ENCODE peak calls at places on chromosome 17, in ten cellular contexts. One of them, this sample, is unnamed.

GRCh38 chr17:65265276-65265675 is 128.1 kb downstream of the RGS9 start:
- DNase-seq in Ammon's horn: no peak
- DNase-seq in tibial artery: no peak
- DNase-seq in AG20443: no peak
- DNase-seq in mesothelial cell of epicardium: no peak
- DNase-seq in A549: no peak
- DNase-seq in left ventricle myocardium inferior: no peak
- DNase-seq in sciatic nerve: no peak
- DNase-seq in GM06990: no peak
- DNase-seq in stimulated activated CD8-positive, alpha-beta memory T cell treated with anti-CD3 and anti-CD28 coated beads, Interleukin-12 subunit alpha, Interleukin-12 subunit beta, amount 100 ng/mL, for 4 hours: no peak
- DNase-seq in this sample: no peak

GRCh38 chr17:18228176-18228682 is 2.8 kb downstream of the LLGL1 start:
- DNase-seq in left ventricle myocardium inferior: no peak
- DNase-seq in sciatic nerve: no peak
- DNase-seq in mesothelial cell of epicardium: no peak
- DNase-seq in Ammon's horn: no peak
- DNase-seq in A549: no peak
- DNase-seq in tibial artery: no peak
- DNase-seq in stimulated activated CD8-positive, alpha-beta memory T cell treated with anti-CD3 and anti-CD28 coated beads, Interleukin-12 subunit alpha, Interleukin-12 subunit beta, amount 100 ng/mL, for 4 hours: no peak
- DNase-seq in AG20443: no peak
- DNase-seq in GM06990: no peak
- DNase-seq in this sample: no peak

GRCh38 chr17:79033741-79034501 is 10.0 kb downstream of the C1QTNF1 start:
- DNase-seq in sciatic nerve: peak; percentile 72
- DNase-seq in left ventricle myocardium inferior: peak; percentile 72
- DNase-seq in AG20443: no peak
- DNase-seq in mesothelial cell of epicardium: no peak
- DNase-seq in stimulated activated CD8-positive, alpha-beta memory T cell treated with anti-CD3 and anti-CD28 coated beads, Interleukin-12 subunit alpha, Interleukin-12 subunit beta, amount 100 ng/mL, for 4 hours: no peak
- DNase-seq in GM06990: no peak
- DNase-seq in A549: no peak
- DNase-seq in Ammon's horn: peak; percentile 84
- DNase-seq in tibial artery: peak; percentile 78
- DNase-seq in this sample: peak; percentile 73

GRCh38 chr17:62680541-62681052 is 53.1 kb downstream of the MRC2 start:
- DNase-seq in Ammon's horn: peak; percentile 65
- DNase-seq in mesothelial cell of epicardium: no peak
- DNase-seq in GM06990: no peak
- DNase-seq in tibial artery: no peak
- DNase-seq in AG20443: no peak
- DNase-seq in left ventricle myocardium inferior: no peak
- DNase-seq in sciatic nerve: peak; percentile 64
- DNase-seq in stimulated activated CD8-positive, alpha-beta memory T cell treated with anti-CD3 and anti-CD28 coated beads, Interleukin-12 subunit alpha, Interleukin-12 subunit beta, amount 100 ng/mL, for 4 hours: no peak
- DNase-seq in A549: no peak
- DNase-seq in this sample: peak; percentile 76

GRCh38 chr17:50840311-50840851 is 5.0 kb downstream of the WFIKKN2 start:
- DNase-seq in GM06990: no peak
- DNase-seq in sciatic nerve: no peak
- DNase-seq in left ventricle myocardium inferior: no peak
- DNase-seq in Ammon's horn: no peak
- DNase-seq in A549: no peak
- DNase-seq in tibial artery: peak; percentile 50
- DNase-seq in mesothelial cell of epicardium: no peak
- DNase-seq in stimulated activated CD8-positive, alpha-beta memory T cell treated with anti-CD3 and anti-CD28 coated beads, Interleukin-12 subunit alpha, Interleukin-12 subunit beta, amount 100 ng/mL, for 4 hours: no peak
- DNase-seq in AG20443: no peak
- DNase-seq in this sample: no peak

GRCh38 chr17:2064147-2064489 is 9.2 kb downstream of the HIC1 start:
- DNase-seq in Ammon's horn: no peak
- DNase-seq in sciatic nerve: no peak
- DNase-seq in mesothelial cell of epicardium: no peak
- DNase-seq in GM06990: no peak
- DNase-seq in AG20443: no peak
- DNase-seq in left ventricle myocardium inferior: no peak
- DNase-seq in A549: no peak
- DNase-seq in tibial artery: no peak
- DNase-seq in stimulated activated CD8-positive, alpha-beta memory T cell treated with anti-CD3 and anti-CD28 coated beads, Interleukin-12 subunit alpha, Interleukin-12 subunit beta, amount 100 ng/mL, for 4 hours: no peak
- DNase-seq in this sample: no peak

GRCh38 chr17:3796822-3797170 is 4.2 kb downstream of the ITGAE start:
- DNase-seq in mesothelial cell of epicardium: no peak
- DNase-seq in Ammon's horn: no peak
- DNase-seq in AG20443: no peak
- DNase-seq in GM06990: no peak
- DNase-seq in A549: no peak
- DNase-seq in left ventricle myocardium inferior: no peak
- DNase-seq in stimulated activated CD8-positive, alpha-beta memory T cell treated with anti-CD3 and anti-CD28 coated beads, Interleukin-12 subunit alpha, Interleukin-12 subunit beta, amount 100 ng/mL, for 4 hours: no peak
- DNase-seq in tibial artery: no peak
- DNase-seq in sciatic nerve: no peak
- DNase-seq in this sample: no peak

GRCh38 chr17:31156326-31156725 is 61.5 kb downstream of the NF1 start:
- DNase-seq in sciatic nerve: no peak
- DNase-seq in A549: no peak
- DNase-seq in mesothelial cell of epicardium: no peak
- DNase-seq in AG20443: peak; percentile 44
- DNase-seq in left ventricle myocardium inferior: no peak
- DNase-seq in tibial artery: no peak
- DNase-seq in stimulated activated CD8-positive, alpha-beta memory T cell treated with anti-CD3 and anti-CD28 coated beads, Interleukin-12 subunit alpha, Interleukin-12 subunit beta, amount 100 ng/mL, for 4 hours: no peak
- DNase-seq in GM06990: no peak
- DNase-seq in Ammon's horn: no peak
- DNase-seq in this sample: no peak

GRCh38 chr17:30378191-30378796 is 433 bp upstream of the CPD start:
- DNase-seq in Ammon's horn: peak; percentile 40
- DNase-seq in sciatic nerve: peak; percentile 63
- DNase-seq in AG20443: peak; percentile 35
- DNase-seq in stimulated activated CD8-positive, alpha-beta memory T cell treated with anti-CD3 and anti-CD28 coated beads, Interleukin-12 subunit alpha, Interleukin-12 subunit beta, amount 100 ng/mL, for 4 hours: peak; percentile 50
- DNase-seq in mesothelial cell of epicardium: no peak
- DNase-seq in GM06990: peak; percentile 68
- DNase-seq in left ventricle myocardium inferior: peak; percentile 30
- DNase-seq in tibial artery: no peak
- DNase-seq in A549: no peak
- DNase-seq in this sample: peak; percentile 46

GRCh38 chr17:17155568-17155967 is 50.6 kb downstream of the PLD6 start:
- DNase-seq in mesothelial cell of epicardium: no peak
- DNase-seq in stimulated activated CD8-positive, alpha-beta memory T cell treated with anti-CD3 and anti-CD28 coated beads, Interleukin-12 subunit alpha, Interleukin-12 subunit beta, amount 100 ng/mL, for 4 hours: no peak
- DNase-seq in left ventricle myocardium inferior: no peak
- DNase-seq in GM06990: no peak
- DNase-seq in Ammon's horn: no peak
- DNase-seq in A549: peak; percentile 44
- DNase-seq in AG20443: no peak
- DNase-seq in sciatic nerve: no peak
- DNase-seq in tibial artery: no peak
- DNase-seq in this sample: no peak

GRCh38 chr17:59840329-59840907 is 52.3 kb downstream of the TUBD1 start:
- DNase-seq in mesothelial cell of epicardium: no peak
- DNase-seq in GM06990: no peak
- DNase-seq in Ammon's horn: no peak
- DNase-seq in AG20443: no peak
- DNase-seq in tibial artery: no peak
- DNase-seq in A549: peak; percentile 73
- DNase-seq in left ventricle myocardium inferior: no peak
- DNase-seq in stimulated activated CD8-positive, alpha-beta memory T cell treated with anti-CD3 and anti-CD28 coated beads, Interleukin-12 subunit alpha, Interleukin-12 subunit beta, amount 100 ng/mL, for 4 hours: no peak
- DNase-seq in sciatic nerve: no peak
- DNase-seq in this sample: no peak